ENCODE peak calls at places on chromosomes 6 and 20, in four cellular contexts. One of them, this sample, is unnamed.

GRCh38 chr6:87832025-87832825 is 130.2 kb upstream of the AKIRIN2 start:
- DNase-seq in GM12878: peak; percentile 51
- DNase-seq in HepG2: no peak
- DNase-seq in K562: no peak
- DNase-seq in this sample: no peak

GRCh38 chr6:11064836-11065235 is 20.7 kb upstream of the ELOVL2 start:
- DNase-seq in HepG2: no peak
- DNase-seq in K562: no peak
- DNase-seq in GM12878: no peak
- DNase-seq in this sample: no peak

GRCh38 chr6:82248233-82248735 is 740 bp upstream of the IBTK start:
- DNase-seq in K562: peak; percentile 68
- DNase-seq in HepG2: peak; percentile 90
- DNase-seq in GM12878: no peak
- DNase-seq in this sample: peak; percentile 10

GRCh38 chr6:169859978-169860703 is 108.7 kb downstream of the ERMARD start:
- DNase-seq in HepG2: no peak
- DNase-seq in K562: no peak
- DNase-seq in GM12878: no peak
- DNase-seq in this sample: no peak

GRCh38 chr6:7723041-7723447 is 2.9 kb upstream of the BMP6 start:
- DNase-seq in HepG2: peak; percentile 79
- DNase-seq in K562: peak; percentile 69
- DNase-seq in GM12878: no peak
- DNase-seq in this sample: peak; percentile 62

GRCh38 chr6:34206726-34207125 is 29.9 kb upstream of the HMGA1 start:
- DNase-seq in K562: peak; percentile 10
- DNase-seq in GM12878: no peak
- DNase-seq in HepG2: no peak
- DNase-seq in this sample: no peak

GRCh38 chr6:87391334-87391733 is 16.4 kb upstream of the CFAP206 start:
- DNase-seq in GM12878: no peak
- DNase-seq in K562: peak; percentile 56
- DNase-seq in HepG2: peak; percentile 52
- DNase-seq in this sample: peak; percentile 48

GRCh38 chr6:11738681-11739375 is 39.8 kb downstream of the ADTRP start:
- DNase-seq in GM12878: no peak
- DNase-seq in HepG2: no peak
- DNase-seq in K562: no peak
- DNase-seq in this sample: no peak

GRCh38 chr6:127515234-127515793 is 3.8 kb downstream of the MTCL3 start:
- DNase-seq in GM12878: no peak
- DNase-seq in K562: no peak
- DNase-seq in HepG2: no peak
- DNase-seq in this sample: peak; percentile 66

GRCh38 chr6:11833626-11834592 is 55.3 kb upstream of the ADTRP start:
- DNase-seq in GM12878: peak; percentile 84
- DNase-seq in HepG2: no peak
- DNase-seq in K562: peak; percentile 84
- DNase-seq in this sample: no peak

GRCh38 chr20:34473262-34473883 is 42.8 kb upstream of the DYNLRB1 start:
- DNase-seq in GM12878: no peak
- DNase-seq in K562: peak; percentile 44
- DNase-seq in HepG2: peak; percentile 72
- DNase-seq in this sample: peak; percentile 41

GRCh38 chr6:147204843-147205311 is 660 bp downstream of the STXBP5 start:
- DNase-seq in HepG2: no peak
- DNase-seq in K562: no peak
- DNase-seq in GM12878: no peak
- DNase-seq in this sample: no peak

GRCh38 chr6:73180718-73181619 is 44.3 kb downstream of the KHDC1L start:
- DNase-seq in GM12878: peak; percentile 53
- DNase-seq in K562: peak; percentile 55
- DNase-seq in HepG2: peak; percentile 39
- DNase-seq in this sample: peak; percentile 54

GRCh38 chr6:155328539-155329459 is 14.5 kb upstream of the TFB1M start:
- DNase-seq in GM12878: no peak
- DNase-seq in HepG2: peak; percentile 100
- DNase-seq in K562: no peak
- DNase-seq in this sample: no peak

GRCh38 chr6:45377041-45377554 is 636 bp downstream of the SUPT3H start:
- DNase-seq in K562: no peak
- DNase-seq in GM12878: peak; percentile 17
- DNase-seq in HepG2: peak; percentile 23
- DNase-seq in this sample: no peak

GRCh38 chr6:36728289-36729168 is 30.9 kb downstream of the RAB44 start:
- DNase-seq in HepG2: no peak
- DNase-seq in K562: no peak
- DNase-seq in GM12878: no peak
- DNase-seq in this sample: no peak

GRCh38 chr6:156822747-156823206 is 45.6 kb downstream of the ARID1B start:
- DNase-seq in K562: no peak
- DNase-seq in GM12878: no peak
- DNase-seq in HepG2: no peak
- DNase-seq in this sample: no peak

GRCh38 chr20:63235399-63235983 is at the start of gene BIRC7:
- DNase-seq in K562: peak; percentile 43
- DNase-seq in HepG2: no peak
- DNase-seq in GM12878: no peak
- DNase-seq in this sample: no peak

GRCh38 chr6:23180504-23181293 is 611.3 kb downstream of the HDGFL1 start:
- DNase-seq in K562: no peak
- DNase-seq in GM12878: no peak
- DNase-seq in HepG2: no peak
- DNase-seq in this sample: peak; percentile 14

GRCh38 chr6:7640607-7641577 is 50.9 kb downstream of the SNRNP48 start:
- DNase-seq in HepG2: peak; percentile 64
- DNase-seq in GM12878: no peak
- DNase-seq in K562: no peak
- DNase-seq in this sample: no peak

GRCh38 chr6:133958782-133959181 is 5.8 kb downstream of the TBPL1 start:
- DNase-seq in K562: no peak
- DNase-seq in GM12878: no peak
- DNase-seq in HepG2: no peak
- DNase-seq in this sample: no peak

GRCh38 chr6:167306401-167306998 is 15.4 kb downstream of the UNC93A start:
- DNase-seq in GM12878: no peak
- DNase-seq in HepG2: peak; percentile 50
- DNase-seq in K562: no peak
- DNase-seq in this sample: no peak

GRCh38 chr6:14275493-14275851 is 157.9 kb downstream of the CD83 start:
- DNase-seq in K562: no peak
- DNase-seq in HepG2: no peak
- DNase-seq in GM12878: no peak
- DNase-seq in this sample: no peak

GRCh38 chr6:31834704-31835375 is 7.3 kb downstream of the HSPA1B start:
- DNase-seq in GM12878: no peak
- DNase-seq in K562: peak; percentile 92
- DNase-seq in HepG2: peak; percentile 77
- DNase-seq in this sample: peak; percentile 65

GRCh38 chr20:6614836-6615235 is 152.7 kb upstream of the BMP2 start:
- DNase-seq in GM12878: no peak
- DNase-seq in HepG2: no peak
- DNase-seq in K562: no peak
- DNase-seq in this sample: no peak

DNA sequence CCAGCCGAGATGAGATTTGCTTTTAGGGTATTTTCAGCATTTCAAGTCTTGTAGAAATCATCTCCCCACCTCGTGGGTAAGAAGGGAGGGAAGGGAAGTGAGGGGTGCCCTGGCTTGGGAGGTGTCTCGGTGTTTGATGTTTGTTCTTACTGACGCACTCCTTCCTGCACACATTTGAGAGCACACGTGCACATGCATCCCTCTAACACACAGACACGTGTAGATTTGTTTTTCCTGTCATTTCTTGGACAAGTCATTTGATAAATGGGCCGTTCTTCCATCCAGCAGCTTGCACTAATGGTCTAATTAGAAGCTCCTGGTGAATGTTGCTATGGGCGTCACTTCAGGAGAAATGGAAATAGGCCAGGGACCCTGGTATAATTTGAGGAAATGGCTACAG is 352.4 kb downstream of the CDH4 start:
- DNase-seq in GM12878: no peak
- DNase-seq in K562: no peak
- DNase-seq in HepG2: no peak
- DNase-seq in this sample: no peak
- TF ChIP-seq TARDBP in GM12878: no peak
- TF ChIP-seq TARDBP in K562: no peak
- TF ChIP-seq TARDBP in HepG2: no peak
- TF ChIP-seq TARDBP in this sample: no peak

GRCh38 chr6:60687085-60687484 is 1598.9 kb downstream of the KHDRBS2 start:
- DNase-seq in K562: no peak
- DNase-seq in HepG2: no peak
- DNase-seq in GM12878: no peak
- DNase-seq in this sample: no peak
- TF ChIP-seq TARDBP in K562: no peak
- TF ChIP-seq TARDBP in HepG2: no peak
- TF ChIP-seq TARDBP in GM12878: no peak
- TF ChIP-seq TARDBP in this sample: no peak

DNA sequence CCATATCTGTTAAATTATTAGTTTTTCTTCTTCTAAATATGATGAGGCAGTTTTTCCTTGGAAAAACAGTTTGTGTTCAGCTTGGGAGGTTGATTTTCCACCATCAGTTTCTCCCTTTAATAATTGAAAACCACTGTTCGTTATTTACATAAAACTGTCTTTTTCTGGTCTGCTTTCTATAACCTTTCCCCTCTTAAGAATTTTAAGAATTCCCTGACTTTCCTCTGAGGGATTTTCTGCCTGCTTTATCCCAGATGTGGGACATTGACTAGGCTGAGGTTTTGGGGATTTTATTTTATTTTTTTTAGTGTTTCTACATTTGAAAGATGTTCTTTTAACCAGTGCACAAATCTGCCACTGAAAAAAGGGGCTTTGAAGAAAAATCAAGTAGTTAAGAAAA is 27.2 kb downstream of the DSE start:
- DNase-seq in K562: no peak
- DNase-seq in HepG2: no peak
- DNase-seq in GM12878: no peak
- DNase-seq in this sample: no peak
- TF ChIP-seq TARDBP in K562: no peak
- TF ChIP-seq TARDBP in HepG2: no peak
- TF ChIP-seq TARDBP in GM12878: no peak
- TF ChIP-seq TARDBP in this sample: no peak

DNA sequence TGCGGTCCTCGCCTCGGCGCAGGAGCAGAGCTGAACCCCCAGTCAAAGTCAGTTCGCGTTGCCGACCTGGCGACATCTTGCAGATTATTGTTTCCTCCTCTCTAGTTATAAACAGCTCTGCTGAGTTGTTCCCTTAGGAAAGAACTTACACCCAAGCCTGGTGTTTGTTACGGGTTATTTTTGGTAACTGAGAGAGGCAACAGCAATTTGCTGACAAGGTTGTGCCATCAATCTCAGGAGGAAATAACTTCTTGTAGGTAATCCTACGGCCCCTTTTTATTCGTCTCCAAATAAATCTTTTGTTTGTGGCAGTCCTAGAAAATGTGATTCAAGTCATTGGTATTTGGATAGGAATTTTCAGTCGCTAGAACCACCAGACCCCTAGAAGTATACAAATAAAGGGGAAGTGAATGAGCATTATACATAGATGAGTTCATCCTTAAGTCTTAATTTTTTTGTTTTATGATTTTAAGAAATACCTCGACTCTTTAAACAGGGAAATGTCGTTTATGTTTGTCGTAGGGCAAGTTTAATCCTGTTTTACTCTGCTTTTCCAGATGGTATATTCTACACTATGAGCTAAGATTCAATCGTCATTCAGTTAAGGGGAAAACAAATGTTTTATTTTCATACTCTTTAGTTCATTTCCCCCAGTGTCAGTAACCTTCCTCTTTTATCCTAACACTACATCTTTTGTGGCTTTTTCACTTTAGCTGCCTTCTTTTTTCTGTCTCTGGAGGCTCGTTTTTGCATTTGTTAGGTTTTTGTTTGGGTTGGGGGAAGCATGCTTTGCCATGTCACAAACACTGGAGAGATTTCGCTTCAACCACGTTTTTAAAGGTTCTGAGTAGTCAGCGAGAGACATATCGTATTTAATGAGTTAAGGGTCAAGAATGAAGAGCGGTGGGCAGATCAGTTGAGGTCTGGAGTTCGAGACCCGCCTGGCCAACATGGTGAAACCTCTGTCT is 1.2 kb downstream of the PM20D2 start:
- DNase-seq in K562: no peak
- DNase-seq in GM12878: no peak
- DNase-seq in HepG2: peak; percentile 35
- DNase-seq in this sample: peak; percentile 39
- TF ChIP-seq TARDBP in K562: no peak
- TF ChIP-seq TARDBP in GM12878: no peak
- TF ChIP-seq TARDBP in HepG2: no peak
- TF ChIP-seq TARDBP in this sample: no peak

DNA sequence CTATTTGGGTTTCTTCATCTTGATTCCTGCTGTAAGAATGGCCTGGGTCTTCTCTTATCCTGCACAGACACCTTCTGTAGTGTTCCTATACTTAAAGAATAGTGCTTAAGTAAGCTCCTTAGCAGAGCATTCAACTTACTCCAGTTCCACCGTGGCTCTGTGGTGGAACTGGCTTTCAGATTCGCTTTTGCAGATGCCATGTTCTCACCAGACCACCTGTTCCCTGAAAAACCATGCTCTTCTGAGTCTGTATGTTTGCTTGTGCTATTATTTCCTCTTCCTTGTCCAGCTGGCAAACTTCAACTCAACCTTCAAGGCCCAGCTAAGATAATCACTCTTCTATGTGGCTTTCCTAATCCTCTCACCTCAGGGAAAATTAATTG is 4.9 kb downstream of the ELMO2 start:
- DNase-seq in K562: no peak
- DNase-seq in GM12878: peak; percentile 40
- DNase-seq in HepG2: no peak
- DNase-seq in this sample: no peak
- TF ChIP-seq TARDBP in K562: no peak
- TF ChIP-seq TARDBP in GM12878: no peak
- TF ChIP-seq TARDBP in HepG2: no peak
- TF ChIP-seq TARDBP in this sample: no peak

GRCh38 chr6:33085627-33086026 is 9.8 kb downstream of the HLA-DPB1 start:
- DNase-seq in GM12878: no peak
- DNase-seq in HepG2: no peak
- DNase-seq in K562: no peak
- DNase-seq in this sample: no peak

GRCh38 chr6:33080127-33081089 is 4.6 kb downstream of the HLA-DPB1 start:
- DNase-seq in K562: peak; percentile 37
- DNase-seq in HepG2: no peak
- DNase-seq in GM12878: no peak
- DNase-seq in this sample: no peak

GRCh38 chr6:33081098-33081824 is 5.5 kb downstream of the HLA-DPB1 start:
- DNase-seq in K562: no peak
- DNase-seq in GM12878: no peak
- DNase-seq in HepG2: no peak
- DNase-seq in this sample: no peak

GRCh38 chr6:33079575-33079974 is 3.8 kb downstream of the HLA-DPB1 start:
- DNase-seq in GM12878: no peak
- DNase-seq in HepG2: no peak
- DNase-seq in K562: no peak
- DNase-seq in this sample: no peak

GRCh38 chr6:33082702-33083101 is 6.9 kb downstream of the HLA-DPB1 start:
- DNase-seq in GM12878: no peak
- DNase-seq in HepG2: peak; percentile 55
- DNase-seq in K562: peak; percentile 56
- DNase-seq in this sample: no peak
- TF ChIP-seq TARDBP in GM12878: no peak
- TF ChIP-seq TARDBP in HepG2: no peak
- TF ChIP-seq TARDBP in K562: no peak
- TF ChIP-seq TARDBP in this sample: no peak